ENCODE peak calls at places on chromosomes 11 and 22, in four cellular contexts. O, W, T and Y are unnamed samples.

GRCh38 chr22:35312198-35313059 is 12.7 kb downstream of the TOM1 start:
- DNase-seq in O (no peak), W (no peak), T (no peak), Y (peak)

GRCh38 chr11:27291954-27292641 is 70.9 kb downstream of the CCDC34 start:
- DNase-seq in O (no peak), W (no peak), T (no peak), Y (no peak)

GRCh38 chr11:44773351-44773965 is 46.7 kb downstream of the TSPAN18 start:
- DNase-seq in O (no peak), W (no peak), T (no peak), Y (no peak)

GRCh38 chr11:78039919-78040671 is 17.0 kb upstream of the KCTD14 start:
- DNase-seq in O (peak), W (peak), T (peak), Y (peak)

GRCh38 chr22:47382164-47382890 is 619.9 kb downstream of the TBC1D22A start:
- DNase-seq in O (no peak), W (no peak), T (no peak), Y (no peak)

GRCh38 chr22:18042685-18043084 is 18.3 kb upstream of the MICAL3 start:
- DNase-seq in O (no peak), W (no peak), T (no peak), Y (no peak)

GRCh38 chr22:42937164-42937854 is 77.6 kb downstream of the PACSIN2 start:
- DNase-seq in O (no peak), W (peak), T (no peak), Y (peak)

GRCh38 chr22:22759371-22759770 is 115.0 kb downstream of the GGTLC2 start:
- DNase-seq in O (no peak), W (no peak), T (no peak), Y (no peak)

GRCh38 chr11:106603971-106604370 is 414.3 kb downstream of the GUCY1A2 start:
- DNase-seq in O (no peak), W (no peak), T (no peak), Y (no peak)

GRCh38 chr22:46578251-46578823 is 40.9 kb upstream of the CELSR1 start:
- DNase-seq in O (no peak), W (no peak), T (peak), Y (no peak)

GRCh38 chr11:35138058-35138457 is 913 bp upstream of the CD44 start:
- DNase-seq in O (no peak), W (no peak), T (no peak), Y (no peak)

GRCh38 chr11:118295834-118296454 is 8.6 kb upstream of the CD3E start:
- DNase-seq in O (no peak), W (peak), T (no peak), Y (peak)

GRCh38 chr11:57712256-57713150 is at the start of gene TMX2:
- DNase-seq in O (peak), W (peak), T (peak), Y (peak)

GRCh38 chr11:69083531-69084247 is 35.0 kb downstream of the TPCN2 start:
- DNase-seq in O (no peak), W (no peak), T (no peak), Y (no peak)

GRCh38 chr11:124069429-124070401 is 28.6 kb upstream of the OR10G7 start:
- DNase-seq in O (no peak), W (no peak), T (no peak), Y (peak)

GRCh38 chr11:77346906-77347603 is 45.6 kb upstream of the GDPD4 start:
- DNase-seq in O (no peak), W (no peak), T (no peak), Y (no peak)

GRCh38 chr11:1326435-1327063 is 17.1 kb upstream of the TOLLIP start:
- DNase-seq in O (no peak), W (no peak), T (no peak), Y (no peak)

GRCh38 chr22:27032121-27032761 is 374.9 kb downstream of the MIAT start:
- DNase-seq in O (peak), W (no peak), T (no peak), Y (no peak)

GRCh38 chr22:31080848-31081649 is at the start of gene SMTN:
- DNase-seq in O (peak), W (peak), T (peak), Y (peak)

GRCh38 chr22:35649636-35650250 is 1.5 kb downstream of the APOL6 start:
- DNase-seq in O (no peak), W (peak), T (no peak), Y (no peak)

GRCh38 chr11:76761959-76762358 is 21.2 kb upstream of the TSKU start:
- DNase-seq in O (no peak), W (no peak), T (no peak), Y (no peak)

GRCh38 chr11:45930951-45931563 is 8.6 kb downstream of the LARGE2 start:
- DNase-seq in O (no peak), W (no peak), T (peak), Y (no peak)

GRCh38 chr11:103682318-103683184 is 353.9 kb upstream of the DDI1 start:
- DNase-seq in O (peak), W (peak), T (peak), Y (peak)

GRCh38 chr11:47183031-47183856 is 3.0 kb downstream of the PACSIN3 start:
- DNase-seq in O (no peak), W (no peak), T (peak), Y (no peak)

GRCh38 chr22:45966320-45966891 is 10.6 kb downstream of the WNT7B start:
- DNase-seq in O (no peak), W (no peak), T (no peak), Y (no peak)

GRCh38 chr22:37604875-37605274 is 3.8 kb upstream of the GGA1 start:
- DNase-seq in O (no peak), W (no peak), T (no peak), Y (no peak)

GRCh38 chr11:47511927-47512326 is 41.0 kb downstream of the CELF1 start:
- DNase-seq in O (no peak), W (no peak), T (no peak), Y (no peak)

GRCh38 chr11:2298795-2299747 is 2.6 kb downstream of the C11orf21 start:
- DNase-seq in O (no peak), W (peak), T (no peak), Y (peak)